ENCODE peak calls at places on chromosomes 6 and 20, in seven cellular contexts. T is fibroblast of lung, E is NCI-H1436, J is MV-4-11, O is SW 1271, W is H54, N is hepatic stellate cell. K is an unnamed sample.
A peak's percentile ranks its signal among the peaks of the same experiment; 100 is the strongest.

GRCh38 chr20:10662661-10663458 is 10.9 kb downstream of the JAG1 start:
- DNase-seq in T (no peak), E (no peak), J (peak; percentile 93), O (no peak), W (no peak), N (no peak), K (no peak)

GRCh38 chr6:170134077-170135040 is 156.5 kb downstream of the DLL1 start:
- DNase-seq in T (no peak), E (peak; percentile 30), J (no peak), O (no peak), W (no peak), N (no peak), K (peak; percentile 16)

GRCh38 chr6:41040101-41040910 is 1.3 kb upstream of the UNC5CL start:
- DNase-seq in T (no peak), E (no peak), J (peak; percentile 23), O (no peak), W (peak; percentile 60), N (no peak), K (no peak)

GRCh38 chr6:166553563-166554271 is 32.8 kb downstream of the RAMACL start:
- DNase-seq in T (peak; percentile 83), E (no peak), J (no peak), O (no peak), W (peak; percentile 35), N (peak; percentile 91), K (peak; percentile 34)

GRCh38 chr6:113854531-113855499 is 2.3 kb upstream of the MARCKS start:
- DNase-seq in T (peak; percentile 75), E (peak; percentile 94), J (no peak), O (no peak), W (no peak), N (peak; percentile 81), K (peak; percentile 80)

GRCh38 chr6:151482290-151482689 is 11.5 kb upstream of the CCDC170 start:
- DNase-seq in T (peak; percentile 44), E (no peak), J (peak; percentile 54), O (no peak), W (no peak), N (peak; percentile 36), K (no peak)

GRCh38 chr6:68639826-68640505 is 4.9 kb downstream of the ADGRB3 start:
- DNase-seq in T (peak; percentile 13), E (no peak), J (peak; percentile 28), O (no peak), W (no peak), N (no peak), K (peak; percentile 44)

GRCh38 chr6:125807293-125807692 is 16.5 kb downstream of the NCOA7 start:
- DNase-seq in T (no peak), E (no peak), J (no peak), O (no peak), W (no peak), N (no peak), K (no peak)

GRCh38 chr6:13681305-13682061 is 30.2 kb downstream of the RANBP9 start:
- DNase-seq in T (no peak), E (no peak), J (peak; percentile 34), O (no peak), W (no peak), N (no peak), K (no peak)

GRCh38 chr20:59771506-59772372 is 161.7 kb downstream of the SYCP2 start:
- DNase-seq in T (no peak), E (no peak), J (no peak), O (no peak), W (no peak), N (no peak), K (no peak)

GRCh38 chr6:127266892-127267741 is 453 bp downstream of the RNF146 start:
- DNase-seq in T (peak; percentile 54), E (peak; percentile 8), J (peak; percentile 34), O (peak; percentile 12), W (peak; percentile 40), N (peak; percentile 58), K (no peak)

GRCh38 chr6:89357390-89357789 is 4.9 kb upstream of the UBE2J1 start:
- DNase-seq in T (no peak), E (no peak), J (peak; percentile 19), O (no peak), W (no peak), N (no peak), K (no peak)

GRCh38 chr6:130513770-130514169 is 148.0 kb downstream of the TMEM200A start:
- DNase-seq in T (peak; percentile 41), E (no peak), J (peak; percentile 92), O (no peak), W (no peak), N (peak; percentile 18), K (no peak)

GRCh38 chr20:43925215-43925614 is 10.6 kb downstream of the TOX2 start:
- DNase-seq in T (no peak), E (no peak), J (no peak), O (no peak), W (no peak), N (no peak), K (no peak)

GRCh38 chr20:19806806-19807691 is 49.0 kb downstream of the RIN2 start:
- DNase-seq in T (peak; percentile 49), E (peak; percentile 63), J (peak; percentile 32), O (no peak), W (no peak), N (no peak), K (no peak)

GRCh38 chr20:25543068-25543467 is 42.3 kb downstream of the NINL start:
- DNase-seq in T (peak; percentile 61), E (no peak), J (peak; percentile 35), O (no peak), W (no peak), N (no peak), K (no peak)

GRCh38 chr20:4490595-4491280 is 231.0 kb upstream of the PRND start:
- DNase-seq in T (peak; percentile 62), E (no peak), J (peak; percentile 39), O (no peak), W (no peak), N (no peak), K (no peak)

K was measured in head of caudate nucleus.